ENCODE peak calls at places on chromosomes 12 and 14, in seven cellular contexts. C is tibial nerve; T is right lobe of liver; R is SK-N-SH; Q is CD4-positive, alpha-beta T cell; D is dorsolateral prefrontal cortex; M is heart right ventricle. O is an unnamed sample.

GRCh38 chr14:56648508-56649301 is 69.1 kb downstream of the TMEM260 start:
- DNase-seq in C (no peak), Q (no peak), D (no peak), T (no peak), R (no peak), M (no peak), O (no peak)

GRCh38 chr12:15273896-15274295 is 48.4 kb upstream of the PTPRO start:
- DNase-seq in M (no peak), C (no peak), D (no peak), Q (no peak), T (no peak), R (no peak), O (no peak)

GRCh38 chr14:101972126-101972785 is 7.9 kb downstream of the DYNC1H1 start:
- DNase-seq in T (peak), D (peak), Q (no peak), R (peak), M (peak), C (peak), O (peak)

GRCh38 chr12:113598815-113599406 is 127.2 kb upstream of the LHX5 start:
- DNase-seq in Q (no peak), D (no peak), T (no peak), R (no peak), M (no peak), C (no peak), O (no peak)

GRCh38 chr14:28763914-28764848 is 2.4 kb upstream of the FOXG1 start:
- DNase-seq in D (no peak), M (no peak), Q (no peak), R (no peak), C (no peak), T (no peak), O (no peak)

GRCh38 chr12:130636370-130636769 is 79.7 kb downstream of the RIMBP2 start:
- DNase-seq in D (no peak), C (no peak), T (no peak), R (no peak), M (no peak), Q (no peak), O (no peak)

GRCh38 chr12:26630546-26631027 is 202.4 kb downstream of the ITPR2 start:
- DNase-seq in M (no peak), R (no peak), C (no peak), D (no peak), T (peak), Q (no peak), O (no peak)

GRCh38 chr12:67535176-67535575 is 113.4 kb upstream of the DYRK2 start:
- DNase-seq in C (no peak), Q (no peak), M (no peak), D (no peak), T (no peak), R (no peak), O (no peak)

GRCh38 chr12:123319826-123320225 is 44.8 kb downstream of the SBNO1 start:
- DNase-seq in M (no peak), Q (no peak), D (no peak), C (no peak), R (no peak), T (no peak), O (no peak)

GRCh38 chr12:106139422-106140141 is 828 bp upstream of the NUAK1 start:
- DNase-seq in D (peak), M (peak), R (no peak), Q (no peak), C (peak), T (peak), O (no peak)

GRCh38 chr14:74697543-74697942 is 15.3 kb downstream of the AREL1 start:
- DNase-seq in T (no peak), M (no peak), R (no peak), Q (no peak), D (no peak), C (no peak), O (no peak)

GRCh38 chr12:4120316-4120920 is 153.1 kb upstream of the CCND2 start:
- DNase-seq in Q (no peak), D (no peak), M (no peak), T (peak), C (no peak), R (no peak), O (no peak)

GRCh38 chr12:91191516-91192111 is 9.0 kb upstream of the DCN start:
- DNase-seq in D (no peak), Q (no peak), R (no peak), M (no peak), T (no peak), C (no peak), O (no peak)

GRCh38 chr12:30996255-30996654 is 69.7 kb downstream of the TSPAN11 start:
- DNase-seq in T (no peak), R (no peak), C (no peak), Q (no peak), D (no peak), M (no peak), O (no peak)

GRCh38 chr12:55972045-55972843 is 1.6 kb upstream of the RAB5B start:
- DNase-seq in D (no peak), M (no peak), R (no peak), Q (no peak), T (no peak), C (no peak), O (no peak)

GRCh38 chr12:25200703-25201102 is 5.7 kb downstream of the ETFRF1 start:
- DNase-seq in T (no peak), Q (no peak), R (no peak), C (no peak), D (no peak), M (no peak), O (no peak)

GRCh38 chr12:41919526-41920305 is 225.0 kb downstream of the GXYLT1 start:
- DNase-seq in Q (no peak), R (peak), M (no peak), T (no peak), C (no peak), D (no peak), O (no peak)

GRCh38 chr14:88323086-88323519 is at the start of gene KCNK10:
- DNase-seq in D (peak), C (no peak), Q (no peak), M (no peak), R (no peak), T (no peak), O (no peak)

GRCh38 chr14:91835920-91836843 is 31.2 kb downstream of the TC2N start:
- DNase-seq in R (peak), D (no peak), M (peak), C (peak), Q (peak), T (peak), O (no peak)

GRCh38 chr14:105445901-105446845 is 26.5 kb downstream of the MTA1 start:
- DNase-seq in D (no peak), Q (no peak), C (no peak), T (no peak), M (no peak), R (no peak), O (no peak)

GRCh38 chr12:128830505-128830893 is 6.7 kb upstream of the SLC15A4 start:
- DNase-seq in M (no peak), D (no peak), C (no peak), R (no peak), Q (no peak), T (peak), O (no peak)

GRCh38 chr12:100741084-100741711 is 53.4 kb upstream of the ANO4 start:
- DNase-seq in D (no peak), Q (no peak), M (no peak), R (peak), T (no peak), C (no peak), O (no peak)

DNA sequence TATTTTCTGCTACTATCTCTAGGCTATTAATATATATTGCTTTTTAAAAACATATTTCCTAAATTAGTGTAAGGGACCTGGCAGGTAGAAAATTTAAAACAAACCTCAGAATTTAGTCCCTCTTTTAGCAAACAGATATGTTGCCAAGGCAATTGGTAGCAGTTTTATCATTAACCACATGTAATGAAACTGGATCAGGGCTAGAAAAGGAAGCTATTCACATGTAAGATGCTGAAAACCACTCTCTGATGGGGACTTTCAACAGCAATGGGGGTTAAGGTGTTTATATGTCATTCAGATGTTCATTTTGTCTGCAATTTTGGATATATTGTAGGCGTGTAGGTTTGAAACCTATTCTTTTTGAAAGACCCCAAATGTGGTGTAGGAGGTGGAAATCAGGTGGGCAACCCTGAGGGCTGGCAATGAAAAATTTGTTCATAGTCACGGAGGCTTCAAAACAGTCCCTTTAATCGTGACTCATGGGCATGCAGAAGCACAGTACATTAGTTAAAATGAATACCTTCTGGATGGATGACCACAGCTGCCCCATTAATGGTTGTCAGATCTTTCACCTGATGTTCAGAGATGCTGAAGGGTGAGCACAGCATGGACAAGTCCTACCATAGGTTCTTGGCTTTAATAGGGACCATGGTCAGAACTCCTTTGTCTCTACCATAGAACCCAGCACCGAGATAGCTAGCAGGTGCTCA is 5.9 kb upstream of the PKP2 start:
- DNase-seq in R (no peak), D (no peak), C (no peak), Q (no peak), T (no peak), M (no peak), O (no peak)
- H3K27ac ChIP-seq in R (no peak), D (no peak), C (no peak), Q (no peak), T (no peak), M (no peak), O (no peak)

DNA sequence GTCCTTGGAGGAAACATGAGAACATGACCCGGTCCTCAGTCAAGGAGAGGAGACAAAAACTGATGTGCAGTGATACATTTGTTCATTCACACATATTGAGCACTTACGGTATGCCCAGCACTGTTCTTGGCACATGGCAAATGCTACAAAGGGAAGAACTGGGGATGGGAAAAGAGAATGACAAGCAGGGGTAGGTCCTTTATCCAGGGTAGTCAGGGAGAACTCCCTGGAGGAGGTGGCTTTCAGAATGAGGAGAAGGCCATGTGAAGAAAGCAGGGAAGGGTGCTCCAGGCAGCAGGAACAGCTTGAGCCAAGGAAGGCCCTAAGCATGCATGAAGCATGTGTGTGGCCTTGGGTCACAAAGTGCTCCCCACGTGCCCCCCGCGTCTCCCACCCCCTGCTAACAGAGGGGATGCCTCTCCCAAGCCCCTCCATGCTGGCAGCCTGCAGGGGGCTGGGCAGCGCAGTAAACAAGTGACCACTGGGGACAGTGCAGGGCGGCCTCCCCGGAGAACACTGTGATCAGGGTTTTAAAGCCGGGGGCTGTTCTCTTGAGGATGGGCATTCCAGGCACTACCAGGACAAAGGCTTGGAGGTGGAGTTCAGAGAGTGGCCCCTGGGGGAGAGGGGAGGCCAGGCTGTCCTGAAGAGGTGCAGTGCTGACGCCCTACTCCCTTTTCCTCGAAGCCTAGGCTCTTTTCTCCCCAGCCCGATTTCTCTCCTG is 71.0 kb downstream of the PHETA1 start:
- DNase-seq in D (no peak), C (no peak), T (no peak), R (peak), M (no peak), Q (no peak), O (no peak)
- TF ChIP-seq CTCF in D (no peak), C (no peak), T (no peak), R (no peak), M (no peak), Q (no peak), O (no peak)

DNA sequence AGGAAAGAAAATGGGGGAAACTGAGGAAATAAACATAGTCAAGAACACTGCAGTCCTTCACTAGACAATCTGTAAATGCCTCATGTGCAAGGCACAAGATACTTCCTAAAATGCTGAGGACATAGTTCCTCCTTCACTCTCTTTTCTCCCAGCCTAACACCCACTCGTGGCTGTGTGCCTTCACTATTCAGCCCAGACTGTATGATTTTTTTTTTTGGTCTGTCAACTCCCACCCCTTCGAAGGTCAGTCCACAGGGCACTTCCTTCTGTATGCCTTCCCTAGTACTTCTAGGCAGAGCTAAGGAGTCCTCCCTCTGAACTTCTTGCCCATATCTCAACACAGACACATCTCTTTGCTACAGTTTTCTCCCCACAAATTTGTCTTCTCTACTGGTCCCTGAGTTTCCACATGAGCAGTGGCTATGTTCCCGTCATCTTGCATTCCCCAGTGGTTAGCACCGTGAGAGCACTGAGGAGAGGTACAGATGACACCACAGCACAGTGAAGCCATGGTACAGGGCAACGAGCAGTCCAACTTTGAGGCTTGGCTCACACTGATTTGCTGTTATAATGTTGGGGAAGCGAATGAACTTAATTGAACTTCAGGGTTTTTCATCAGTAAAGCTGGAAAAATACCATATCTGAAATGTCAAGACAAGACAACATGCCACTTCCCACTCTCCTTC is 24.1 kb upstream of the SYCP3 start:
- DNase-seq in D (no peak), R (no peak), C (no peak), M (no peak), T (no peak), Q (no peak), O (no peak)
- H3K27ac ChIP-seq in D (peak), R (no peak), C (no peak), M (no peak), T (no peak), Q (no peak), O (no peak)

GRCh38 chr12:5967645-5968415 is 22.8 kb upstream of the ANO2 start:
- DNase-seq in R (no peak), M (no peak), C (no peak), T (no peak), D (no peak), Q (no peak), O (no peak)

GRCh38 chr12:5971194-5971850 is 26.3 kb upstream of the ANO2 start:
- DNase-seq in Q (no peak), R (no peak), T (no peak), D (no peak), M (no peak), C (no peak), O (no peak)

GRCh38 chr12:5969156-5969973 is 24.3 kb upstream of the ANO2 start:
- DNase-seq in Q (no peak), M (no peak), T (no peak), C (no peak), R (no peak), D (no peak), O (no peak)

GRCh38 chr12:5973461-5974115 is 28.5 kb upstream of the ANO2 start:
- DNase-seq in Q (no peak), C (no peak), R (no peak), T (no peak), D (no peak), M (no peak), O (no peak)

GRCh38 chr12:5969974-5970690 is 25.1 kb upstream of the ANO2 start:
- DNase-seq in T (no peak), R (no peak), M (no peak), C (no peak), Q (no peak), D (no peak), O (no peak)
- TF ChIP-seq CTCF in T (no peak), R (no peak), M (no peak), C (no peak), Q (no peak), D (no peak), O (no peak)

GRCh38 chr12:64081020-64081419 is 141.1 kb downstream of the KICS2 start:
- DNase-seq in R (no peak), T (no peak), C (no peak), Q (no peak), D (no peak), M (no peak), O (no peak)

GRCh38 chr12:64085154-64085553 is 136.9 kb downstream of the KICS2 start:
- DNase-seq in R (no peak), C (no peak), D (no peak), T (no peak), Q (no peak), M (no peak), O (no peak)

GRCh38 chr12:64082866-64083268 is 139.2 kb downstream of the KICS2 start:
- DNase-seq in Q (no peak), C (no peak), T (no peak), R (peak), D (no peak), M (no peak), O (no peak)

GRCh38 chr12:64085996-64086395 is 136.1 kb downstream of the KICS2 start:
- DNase-seq in D (no peak), M (no peak), Q (no peak), C (no peak), T (no peak), R (no peak), O (no peak)

DNA sequence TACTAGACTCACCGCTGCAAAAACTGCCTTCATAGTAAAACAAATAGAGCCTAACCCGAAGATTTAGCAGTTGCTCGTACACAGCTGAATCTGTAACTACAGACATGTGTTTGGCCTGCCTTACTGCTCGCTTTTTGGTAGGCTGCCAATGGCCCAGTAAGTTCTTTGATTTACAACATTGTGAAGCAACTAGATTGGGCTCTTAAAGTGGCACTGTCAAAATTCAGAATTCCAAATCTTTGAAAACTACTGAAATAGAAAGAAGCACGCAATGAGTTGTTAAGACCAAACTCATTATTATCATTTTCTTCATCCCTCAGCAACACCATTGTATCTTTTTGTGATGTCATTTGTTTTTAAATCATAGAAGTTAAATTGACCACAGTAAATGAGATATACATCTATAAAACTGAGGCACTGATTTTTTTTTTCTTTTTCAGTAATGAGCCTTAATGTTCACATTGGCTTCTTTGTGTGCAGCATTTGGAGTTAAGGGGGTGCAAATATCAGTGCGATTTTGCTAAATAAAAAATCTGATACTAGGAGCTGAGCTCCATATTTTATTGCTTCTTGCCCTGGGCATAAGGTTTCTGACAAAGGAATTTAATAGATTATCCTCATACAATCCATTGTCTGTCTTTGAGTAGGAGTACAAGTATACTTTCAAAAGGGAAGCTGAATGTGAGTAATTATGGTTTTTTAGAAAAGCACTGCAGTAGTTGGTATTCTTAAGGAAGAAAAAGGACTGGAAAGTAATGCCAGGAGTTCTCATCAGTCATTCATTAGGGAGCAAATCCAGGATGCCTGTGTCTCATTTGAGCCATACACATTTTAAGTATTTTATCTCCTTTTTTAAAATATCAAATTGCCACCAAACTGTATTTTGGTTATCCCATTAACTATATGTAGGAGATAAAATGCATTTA is 138.5 kb downstream of the KICS2 start:
- DNase-seq in D (peak), T (peak), M (peak), R (peak), Q (no peak), C (peak), O (no peak)
- H3K27ac ChIP-seq in D (peak), T (no peak), M (peak), R (peak), Q (no peak), C (peak), O (no peak)

GRCh38 chr12:80710727-80711066 is 3.3 kb downstream of the MYF6 start:
- DNase-seq in T (no peak), C (no peak), R (no peak), D (no peak), M (no peak), Q (no peak), O (no peak)
- TF ChIP-seq CTCF in T (no peak), C (no peak), R (no peak), D (no peak), M (no peak), Q (no peak), O (no peak)

DNA sequence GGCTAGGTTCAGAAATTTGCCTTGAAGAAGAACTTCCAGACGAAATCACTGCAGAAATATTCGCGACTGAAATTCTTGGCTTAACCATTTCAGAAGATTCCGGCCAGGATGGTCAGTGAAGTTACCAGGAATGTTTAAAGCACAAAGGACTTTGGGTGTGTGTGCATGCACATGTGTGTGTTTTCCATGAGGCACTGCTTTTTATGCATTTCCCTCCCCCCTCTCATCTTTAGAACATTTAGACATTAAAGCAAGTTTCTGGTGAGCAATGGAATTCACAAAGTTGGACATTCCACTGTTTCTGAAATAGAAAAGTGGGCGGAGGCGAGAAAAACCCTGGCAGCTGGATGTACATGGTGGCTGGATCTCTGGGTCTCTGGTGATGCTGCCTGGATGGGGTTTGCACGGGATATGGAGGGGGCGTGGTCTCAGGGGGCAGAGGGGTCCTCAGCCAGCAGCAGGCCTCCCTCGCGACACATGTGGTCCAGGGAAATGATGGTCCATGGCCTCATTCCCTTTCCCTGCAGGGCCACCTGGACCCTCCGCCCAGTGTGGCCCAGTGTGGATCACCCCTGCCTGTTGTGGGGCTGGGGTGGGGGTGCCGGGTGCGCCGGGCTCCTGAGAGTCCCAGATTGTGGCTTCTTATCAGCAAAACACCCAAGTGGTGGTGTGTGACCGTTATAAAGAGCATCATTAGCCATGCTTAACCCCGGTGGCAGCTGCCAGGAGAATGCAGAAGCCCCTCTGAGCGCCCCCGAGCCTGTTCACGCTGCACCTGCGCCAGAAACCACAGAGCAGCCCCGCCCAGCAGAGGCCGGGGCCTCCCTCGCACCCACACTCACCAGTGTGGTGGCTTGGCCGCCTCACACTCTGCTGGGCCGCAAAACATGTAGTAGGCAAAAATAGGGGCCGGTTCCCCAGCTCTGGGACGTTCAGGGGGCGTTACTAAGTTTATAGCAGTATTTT is 17.8 kb upstream of the BCL7A start:
- DNase-seq in Q (no peak), M (no peak), T (no peak), D (no peak), R (no peak), C (no peak), O (no peak)
- H3K27ac ChIP-seq in Q (no peak), M (no peak), T (no peak), D (peak), R (no peak), C (no peak), O (no peak)

O was measured in Panc1.